ENCODE peak calls at places on chromosomes 12 and 14, in seven cellular contexts. C, J, Q, I, A, X and W are unnamed samples.

GRCh38 chr14:42804146-42804545 is 1197.5 kb downstream of the LRFN5 start:
- DNase-seq in C (no peak), J (no peak), Q (no peak), I (no peak), A (no peak), X (no peak), W (no peak)

GRCh38 chr12:107405436-107405835 is 280.2 kb upstream of the PWP1 start:
- DNase-seq in C (no peak), J (no peak), Q (no peak), I (no peak), A (no peak), X (no peak), W (no peak)

GRCh38 chr12:119096429-119097202 is 82.1 kb upstream of the HSPB8 start:
- DNase-seq in C (no peak), J (no peak), Q (no peak), I (no peak), A (no peak), X (no peak), W (no peak)

GRCh38 chr12:19992311-19992710 is 376.0 kb upstream of the PDE3A start:
- DNase-seq in C (no peak), J (no peak), Q (no peak), I (no peak), A (no peak), X (no peak), W (no peak)

GRCh38 chr12:18690653-18691052 is 47.2 kb downstream of the PLCZ1 start:
- DNase-seq in C (no peak), J (peak), Q (no peak), I (no peak), A (peak), X (peak), W (no peak)

GRCh38 chr14:105859717-105860614 is 333.6 kb downstream of the TMEM121 start:
- DNase-seq in C (no peak), J (no peak), Q (peak), I (no peak), A (no peak), X (no peak), W (peak)

GRCh38 chr12:91922674-91923073 is 223.0 kb downstream of the BTG1 start:
- DNase-seq in C (no peak), J (peak), Q (no peak), I (no peak), A (no peak), X (no peak), W (no peak)

GRCh38 chr12:53476769-53477209 is 22.5 kb downstream of the MAP3K12 start:
- DNase-seq in C (no peak), J (peak), Q (peak), I (no peak), A (no peak), X (no peak), W (no peak)

GRCh38 chr14:69464379-69464778 is 20.1 kb upstream of the PLEKHD1 start:
- DNase-seq in C (no peak), J (peak), Q (no peak), I (no peak), A (no peak), X (peak), W (no peak)

GRCh38 chr12:126069549-126070165 is 1004.4 kb downstream of the AACS start:
- DNase-seq in C (peak), J (peak), Q (no peak), I (peak), A (peak), X (peak), W (peak)